ENCODE peak calls at places on chromosomes 13 and 19, in six cellular contexts. One of them, this sample, is unnamed.

GRCh38 chr19:38653028-38653571 is 5.7 kb downstream of the ACTN4 start:
- DNase-seq in PC-9: no peak
- DNase-seq in activated CD8-positive, alpha-beta memory T cell treated with anti-CD3 and anti-CD28 coated beads, Interleukin-2, amount 50 U/mL, for 48 hours: no peak
- DNase-seq in NCI-H1930: no peak
- DNase-seq in aorta: no peak
- DNase-seq in stimulated activated CD4-positive, alpha-beta T cell treated with anti-CD3 and anti-CD28 coated beads, Interleukin-4, amount 100 ng/mL, for 1 hour: no peak
- DNase-seq in this sample: no peak

GRCh38 chr13:89163081-89163480 is 1491.9 kb downstream of the SLITRK5 start:
- DNase-seq in PC-9: no peak
- DNase-seq in activated CD8-positive, alpha-beta memory T cell treated with anti-CD3 and anti-CD28 coated beads, Interleukin-2, amount 50 U/mL, for 48 hours: no peak
- DNase-seq in NCI-H1930: peak
- DNase-seq in aorta: no peak
- DNase-seq in stimulated activated CD4-positive, alpha-beta T cell treated with anti-CD3 and anti-CD28 coated beads, Interleukin-4, amount 100 ng/mL, for 1 hour: no peak
- DNase-seq in this sample: no peak

GRCh38 chr19:383922-384800 is 24.8 kb downstream of the C2CD4C start:
- DNase-seq in PC-9: no peak
- DNase-seq in activated CD8-positive, alpha-beta memory T cell treated with anti-CD3 and anti-CD28 coated beads, Interleukin-2, amount 50 U/mL, for 48 hours: no peak
- DNase-seq in NCI-H1930: no peak
- DNase-seq in aorta: no peak
- DNase-seq in stimulated activated CD4-positive, alpha-beta T cell treated with anti-CD3 and anti-CD28 coated beads, Interleukin-4, amount 100 ng/mL, for 1 hour: no peak
- DNase-seq in this sample: no peak

GRCh38 chr13:97600438-97601080 is 166.6 kb downstream of the RAP2A start:
- DNase-seq in PC-9: peak
- DNase-seq in activated CD8-positive, alpha-beta memory T cell treated with anti-CD3 and anti-CD28 coated beads, Interleukin-2, amount 50 U/mL, for 48 hours: no peak
- DNase-seq in NCI-H1930: no peak
- DNase-seq in aorta: no peak
- DNase-seq in stimulated activated CD4-positive, alpha-beta T cell treated with anti-CD3 and anti-CD28 coated beads, Interleukin-4, amount 100 ng/mL, for 1 hour: no peak
- DNase-seq in this sample: no peak

GRCh38 chr19:7873304-7874079 is 698 bp downstream of the PRR36 start:
- DNase-seq in PC-9: no peak
- DNase-seq in activated CD8-positive, alpha-beta memory T cell treated with anti-CD3 and anti-CD28 coated beads, Interleukin-2, amount 50 U/mL, for 48 hours: no peak
- DNase-seq in NCI-H1930: no peak
- DNase-seq in aorta: no peak
- DNase-seq in stimulated activated CD4-positive, alpha-beta T cell treated with anti-CD3 and anti-CD28 coated beads, Interleukin-4, amount 100 ng/mL, for 1 hour: no peak
- DNase-seq in this sample: no peak

GRCh38 chr19:10517361-10517759 is at the start of gene S1PR5:
- DNase-seq in PC-9: no peak
- DNase-seq in activated CD8-positive, alpha-beta memory T cell treated with anti-CD3 and anti-CD28 coated beads, Interleukin-2, amount 50 U/mL, for 48 hours: no peak
- DNase-seq in NCI-H1930: no peak
- DNase-seq in aorta: no peak
- DNase-seq in stimulated activated CD4-positive, alpha-beta T cell treated with anti-CD3 and anti-CD28 coated beads, Interleukin-4, amount 100 ng/mL, for 1 hour: no peak
- DNase-seq in this sample: no peak

GRCh38 chr19:46466536-46467199 is 4.7 kb downstream of the PNMA8A start:
- DNase-seq in PC-9: no peak
- DNase-seq in activated CD8-positive, alpha-beta memory T cell treated with anti-CD3 and anti-CD28 coated beads, Interleukin-2, amount 50 U/mL, for 48 hours: no peak
- DNase-seq in NCI-H1930: no peak
- DNase-seq in aorta: peak
- DNase-seq in stimulated activated CD4-positive, alpha-beta T cell treated with anti-CD3 and anti-CD28 coated beads, Interleukin-4, amount 100 ng/mL, for 1 hour: no peak
- DNase-seq in this sample: peak

GRCh38 chr19:33377586-33378475 is 4.3 kb downstream of the CEBPG start:
- DNase-seq in PC-9: no peak
- DNase-seq in activated CD8-positive, alpha-beta memory T cell treated with anti-CD3 and anti-CD28 coated beads, Interleukin-2, amount 50 U/mL, for 48 hours: no peak
- DNase-seq in NCI-H1930: no peak
- DNase-seq in aorta: no peak
- DNase-seq in stimulated activated CD4-positive, alpha-beta T cell treated with anti-CD3 and anti-CD28 coated beads, Interleukin-4, amount 100 ng/mL, for 1 hour: no peak
- DNase-seq in this sample: no peak

This sample was measured in GM20000.